ENCODE peak calls at places on chromosome 12, in five cellular contexts. V is osteoblast, A is Calu3, G is left ventricle myocardium inferior, R is foreskin keratinocyte. X is an unnamed sample.

GRCh38 chr12:39252628-39253027 is 190.3 kb downstream of the KIF21A start:
- DNase-seq in R (no peak), V (no peak), A (no peak), G (peak), X (no peak)

GRCh38 chr12:20549115-20549719 is 145.9 kb upstream of the SLCO1C1 start:
- DNase-seq in A (peak), R (no peak), G (no peak), V (peak), X (no peak)

GRCh38 chr12:105522166-105522825 is 191.8 kb downstream of the C12orf75 start:
- DNase-seq in G (no peak), R (no peak), A (no peak), V (no peak), X (no peak)

GRCh38 chr12:27331299-27331926 is 1.2 kb upstream of the BMAL2 start:
- DNase-seq in R (peak), A (peak), V (peak), G (no peak), X (peak)

GRCh38 chr12:132356686-132357622 is 27.6 kb upstream of the GALNT9 start:
- DNase-seq in A (peak), G (peak), R (peak), V (peak), X (peak)

GRCh38 chr12:30624009-30624408 is 71.7 kb downstream of the IPO8 start:
- DNase-seq in A (no peak), V (no peak), R (no peak), G (no peak), X (no peak)

GRCh38 chr12:30909721-30910350 is 16.7 kb upstream of the TSPAN11 start:
- DNase-seq in G (no peak), A (no peak), V (peak), R (no peak), X (no peak)

GRCh38 chr12:79371226-79371625 is 319.5 kb downstream of the PAWR start:
- DNase-seq in G (no peak), V (no peak), R (no peak), A (no peak), X (peak)

GRCh38 chr12:89781961-89782360 is 73.3 kb upstream of the ATP2B1 start:
- DNase-seq in V (no peak), R (no peak), G (no peak), A (no peak), X (no peak)

GRCh38 chr12:22982635-22983034 is 357.7 kb downstream of the ETNK1 start:
- DNase-seq in R (no peak), V (no peak), A (no peak), G (no peak), X (no peak)

GRCh38 chr12:105092336-105092735 is 8.1 kb upstream of the ALDH1L2 start:
- DNase-seq in R (no peak), A (peak), V (no peak), G (no peak), X (peak)

GRCh38 chr12:74896186-74896585 is 313.5 kb downstream of the KCNC2 start:
- DNase-seq in R (no peak), A (no peak), G (no peak), V (no peak), X (peak)

GRCh38 chr12:113060336-113060960 is 3.9 kb downstream of the DTX1 start:
- DNase-seq in R (no peak), G (no peak), A (no peak), V (peak), X (no peak)

GRCh38 chr12:98399532-98399931 is 115.9 kb upstream of the TMPO start:
- DNase-seq in A (peak), G (no peak), R (no peak), V (no peak), X (peak)

DNA sequence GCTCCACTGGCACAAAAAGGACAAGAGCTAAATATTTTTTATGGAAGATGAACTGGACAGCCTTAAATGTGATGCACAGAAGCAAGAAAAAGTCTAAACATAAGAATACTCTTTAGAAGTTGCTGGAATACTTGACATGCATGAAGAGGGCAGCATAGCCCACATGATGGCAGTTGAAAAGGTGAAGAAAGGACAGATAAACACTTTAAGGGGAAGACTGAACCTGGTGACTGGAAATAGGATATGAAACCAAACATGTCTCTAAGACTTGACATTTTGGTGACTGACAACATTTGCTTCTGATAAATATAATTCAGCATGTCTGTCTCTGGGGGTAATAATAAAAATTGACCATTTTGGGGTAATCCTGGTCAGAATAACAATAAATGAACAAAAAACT is 273.1 kb downstream of the CCDC91 start:
- DNase-seq in R (no peak), G (no peak), V (no peak), A (no peak), X (no peak)
- TF ChIP-seq CTCF in R (no peak), G (peak), V (no peak), A (no peak), X (no peak)

DNA sequence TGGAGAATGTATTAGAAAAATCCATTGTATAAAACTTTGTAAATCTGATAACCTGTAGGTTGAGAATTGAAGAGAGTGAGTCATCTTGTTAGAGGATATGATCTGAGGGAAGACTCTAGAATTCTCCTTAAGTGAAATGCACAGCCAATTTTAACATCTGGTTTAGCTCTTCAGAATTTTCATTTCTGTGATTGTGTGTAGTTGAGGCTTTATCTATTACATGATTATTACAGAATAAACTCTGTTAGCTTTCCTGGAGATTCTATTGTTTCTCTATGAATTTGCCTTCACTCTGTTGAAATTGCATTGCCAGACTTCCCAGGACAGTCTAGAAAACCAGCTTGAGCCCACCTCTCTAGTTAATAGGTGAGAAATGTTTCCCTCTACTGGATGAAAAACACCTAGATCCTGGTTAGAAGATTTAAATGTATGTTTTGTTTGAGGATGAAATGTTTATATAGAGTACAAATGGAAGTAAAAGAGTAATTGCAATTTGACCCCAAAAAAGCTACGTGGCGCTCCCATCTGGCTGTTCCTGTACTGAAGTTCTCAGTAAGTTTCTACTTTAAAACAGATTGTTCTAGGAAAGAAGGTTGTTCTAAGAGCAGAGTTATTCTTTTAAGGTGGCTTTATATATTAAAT is 2.9 kb downstream of the NUDT4 start:
- DNase-seq in V (peak), R (peak), G (no peak), A (no peak), X (peak)
- TF ChIP-seq CTCF in V (peak), R (peak), G (no peak), A (no peak), X (peak)

DNA sequence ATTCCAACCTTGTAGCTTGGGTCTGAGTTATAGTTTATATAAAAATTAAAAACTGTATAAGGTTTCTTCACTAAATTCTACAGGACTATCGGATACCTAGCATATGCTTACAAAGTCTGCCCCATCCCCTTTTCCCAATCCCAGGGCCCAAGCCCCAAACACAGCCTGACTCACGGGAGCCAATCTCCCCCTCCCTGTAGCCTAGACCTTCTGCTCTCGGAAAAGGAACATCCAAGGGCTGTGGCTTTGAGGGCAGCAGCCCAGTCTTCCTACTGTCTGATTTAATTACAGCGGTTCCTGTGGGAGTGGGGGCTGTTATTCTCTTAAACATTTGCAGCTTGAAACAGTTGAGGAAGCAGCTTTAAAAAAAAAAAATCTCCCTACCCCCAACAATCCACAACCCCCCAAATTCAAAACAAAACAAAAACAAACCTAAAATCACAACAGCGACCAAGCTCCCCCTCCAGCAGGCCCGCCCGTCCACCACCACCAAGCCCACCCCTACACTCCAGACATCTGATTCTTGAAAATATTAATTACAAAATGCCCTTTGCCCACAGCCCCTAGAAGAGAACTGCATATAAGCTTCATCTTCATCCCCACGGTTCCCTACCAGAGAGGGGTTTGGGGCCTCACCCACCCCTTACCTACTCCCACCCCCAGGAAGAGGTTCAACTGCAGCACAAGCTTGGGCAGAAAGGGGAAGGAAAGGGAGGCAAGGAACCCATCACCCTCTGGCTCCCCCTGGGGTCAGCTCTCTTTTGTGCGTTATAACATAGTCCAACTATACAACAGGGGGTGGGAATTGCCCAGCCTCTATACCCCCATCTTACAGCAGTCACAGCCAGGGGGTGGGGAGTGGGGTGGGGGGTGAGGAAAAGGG is 1.1 kb upstream of the PRKAG1 start:
- DNase-seq in A (peak), V (peak), G (no peak), R (no peak), X (no peak)
- TF ChIP-seq CTCF in A (peak), V (peak), G (no peak), R (peak), X (peak)

GRCh38 chr12:59075141-59075540 is 154.8 kb upstream of the LRIG3 start:
- DNase-seq in A (no peak), V (no peak), R (no peak), G (no peak), X (no peak)
- TF ChIP-seq CTCF in A (no peak), V (no peak), R (no peak), G (no peak), X (no peak)